ENCODE peak calls at places on chromosomes 4 and X, in eight cellular contexts. M, A, F, V, P, O, R and B are unnamed samples.

GRCh38 chrX:6238576-6238975 is 9.9 kb upstream of the NLGN4X start:
- DNase-seq in M (no peak), A (no peak), F (no peak), V (no peak), P (peak), O (no peak), R (no peak), B (no peak)

GRCh38 chrX:49203536-49203935 is 3.5 kb upstream of the SYP start:
- DNase-seq in M (no peak), A (no peak), F (no peak), V (no peak), P (no peak), O (no peak), R (no peak), B (no peak)

GRCh38 chr4:151687021-151687640 is 73.7 kb downstream of the GATB start:
- DNase-seq in M (no peak), A (no peak), F (no peak), V (no peak), P (peak), O (no peak), R (no peak), B (no peak)

GRCh38 chr4:155474758-155475157 is 98.0 kb upstream of the MAP9 start:
- DNase-seq in M (no peak), A (no peak), F (no peak), V (no peak), P (no peak), O (no peak), R (no peak), B (no peak)

GRCh38 chr4:3524920-3525319 is 7.3 kb downstream of the LRPAP1 start:
- DNase-seq in M (no peak), A (no peak), F (no peak), V (no peak), P (no peak), O (no peak), R (no peak), B (no peak)

GRCh38 chrX:139563251-139563650 is 32.7 kb downstream of the F9 start:
- DNase-seq in M (no peak), A (no peak), F (no peak), V (no peak), P (peak), O (no peak), R (no peak), B (no peak)

GRCh38 chr4:180947421-180947820 is 1295.8 kb upstream of the TENM3 start:
- DNase-seq in M (no peak), A (no peak), F (no peak), V (no peak), P (peak), O (no peak), R (no peak), B (no peak)

GRCh38 chr4:146073517-146073916 is 102.0 kb upstream of the LSM6 start:
- DNase-seq in M (no peak), A (no peak), F (no peak), V (no peak), P (no peak), O (no peak), R (no peak), B (no peak)

GRCh38 chr4:123278755-123279154 is 117.8 kb upstream of the SPRY1 start:
- DNase-seq in M (no peak), A (peak), F (no peak), V (no peak), P (no peak), O (no peak), R (no peak), B (no peak)

GRCh38 chrX:106401965-106402559 is 209.7 kb upstream of the RADX start:
- DNase-seq in M (no peak), A (no peak), F (no peak), V (no peak), P (no peak), O (peak), R (no peak), B (no peak)

GRCh38 chr4:5784960-5785611 is 74.1 kb downstream of the EVC start:
- DNase-seq in M (no peak), A (peak), F (no peak), V (no peak), P (no peak), O (no peak), R (no peak), B (no peak)

GRCh38 chr4:13160906-13161305 is 323.2 kb downstream of the RAB28 start:
- DNase-seq in M (no peak), A (no peak), F (no peak), V (no peak), P (peak), O (no peak), R (no peak), B (no peak)

GRCh38 chrX:101411984-101412383 is 4.0 kb downstream of the HNRNPH2 start:
- DNase-seq in M (no peak), A (no peak), F (no peak), V (no peak), P (no peak), O (no peak), R (no peak), B (no peak)

GRCh38 chr4:154313004-154313587 is 178.5 kb downstream of the DCHS2 start:
- DNase-seq in M (no peak), A (no peak), F (no peak), V (no peak), P (no peak), O (no peak), R (no peak), B (no peak)

GRCh38 chr4:41590591-41590990 is 52.6 kb downstream of the LIMCH1 start:
- DNase-seq in M (no peak), A (no peak), F (no peak), V (no peak), P (no peak), O (no peak), R (no peak), B (no peak)

GRCh38 chrX:70030242-70030823 is 19.4 kb downstream of the AWAT2 start:
- DNase-seq in M (no peak), A (peak), F (peak), V (peak), P (peak), O (peak), R (peak), B (peak)

GRCh38 chr4:133775881-133776280 is 425.7 kb downstream of the PABPC4L start:
- DNase-seq in M (no peak), A (peak), F (no peak), V (no peak), P (peak), O (no peak), R (no peak), B (no peak)

GRCh38 chr4:186946682-186947294 is 223.1 kb upstream of the FAT1 start:
- DNase-seq in M (no peak), A (no peak), F (no peak), V (no peak), P (peak), O (peak), R (no peak), B (peak)

GRCh38 chr4:146061610-146062324 is 113.8 kb upstream of the LSM6 start:
- DNase-seq in M (no peak), A (no peak), F (no peak), V (no peak), P (no peak), O (no peak), R (no peak), B (no peak)

GRCh38 chrX:118552501-118552900 is 56.9 kb downstream of the DOCK11 start:
- DNase-seq in M (no peak), A (peak), F (no peak), V (no peak), P (peak), O (no peak), R (no peak), B (no peak)

DNA sequence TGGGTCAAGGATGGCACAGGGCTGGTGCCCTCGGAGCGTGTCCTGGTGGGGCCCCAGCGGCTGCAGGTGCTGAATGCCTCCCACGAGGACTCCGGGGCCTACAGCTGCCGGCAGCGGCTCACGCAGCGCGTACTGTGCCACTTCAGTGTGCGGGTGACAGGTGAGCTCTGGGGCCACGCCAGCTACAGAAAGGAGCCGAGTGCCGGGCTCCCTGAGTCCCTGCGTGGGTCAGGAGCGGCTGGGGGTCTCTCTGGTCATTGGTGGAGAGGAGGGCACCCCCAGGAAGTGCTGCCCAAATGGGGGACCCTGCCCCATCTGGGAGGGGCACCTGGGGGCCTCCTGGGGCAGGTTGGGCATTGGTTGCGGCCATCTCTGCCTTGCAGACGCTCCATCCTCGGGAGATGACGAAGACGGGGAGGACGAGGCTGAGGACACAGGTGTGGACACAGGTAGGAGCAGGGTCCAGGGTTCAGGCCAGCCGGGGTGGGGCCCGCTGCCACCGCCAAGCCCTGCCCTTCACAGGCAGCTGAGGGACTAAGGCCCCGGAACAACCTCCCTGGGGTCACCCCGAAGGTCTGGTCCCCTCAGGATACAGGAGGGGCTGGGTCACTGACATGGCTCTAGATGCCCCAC is 6.4 kb downstream of the FGFR3 start:
- DNase-seq in M (no peak), A (no peak), F (no peak), V (no peak), P (no peak), O (peak), R (no peak), B (no peak)
- TF ChIP-seq CTCF in M (no peak), A (no peak), F (no peak), V (no peak), P (no peak), O (no peak), R (no peak), B (no peak)

GRCh38 chr4:74535471-74535870 is 90.5 kb downstream of the AREG start:
- DNase-seq in M (no peak), A (no peak), F (no peak), V (no peak), P (no peak), O (peak), R (no peak), B (no peak)

GRCh38 chr4:74537459-74537858 is 92.5 kb downstream of the AREG start:
- DNase-seq in M (no peak), A (no peak), F (no peak), V (no peak), P (no peak), O (no peak), R (no peak), B (no peak)

GRCh38 chr4:74534936-74535335 is 90.0 kb downstream of the AREG start:
- DNase-seq in M (no peak), A (peak), F (no peak), V (no peak), P (no peak), O (peak), R (no peak), B (no peak)

GRCh38 chr4:74534121-74534520 is 89.2 kb downstream of the AREG start:
- DNase-seq in M (no peak), A (no peak), F (no peak), V (no peak), P (no peak), O (peak), R (no peak), B (no peak)

DNA sequence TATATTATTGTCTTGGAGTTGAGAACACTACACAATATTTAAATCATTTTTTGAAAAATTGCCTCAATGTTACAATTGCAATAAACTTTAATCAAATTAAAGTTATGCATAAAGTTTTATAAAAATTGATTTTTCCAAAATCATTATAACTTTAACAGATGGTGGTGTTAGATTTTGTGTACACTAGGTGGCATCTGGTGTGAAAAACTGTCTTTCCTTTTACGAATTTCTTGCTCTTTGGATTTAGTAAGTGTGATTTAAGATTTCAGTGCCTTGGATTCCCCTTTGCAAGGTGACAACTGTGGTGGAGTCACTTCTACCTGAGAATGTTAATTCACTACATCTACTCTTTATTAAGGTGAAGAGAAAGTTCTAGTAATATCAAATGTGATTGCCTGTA is 91.6 kb downstream of the AREG start:
- DNase-seq in M (no peak), A (no peak), F (no peak), V (no peak), P (no peak), O (no peak), R (no peak), B (no peak)
- TF ChIP-seq CTCF in M (no peak), A (peak), F (no peak), V (peak), P (no peak), O (no peak), R (peak), B (peak)

GRCh38 chr4:81355136-81355535 is 116.6 kb downstream of the RASGEF1B start:
- DNase-seq in M (no peak), A (no peak), F (no peak), V (no peak), P (no peak), O (no peak), R (no peak), B (no peak)

GRCh38 chr4:81352476-81352875 is 119.2 kb downstream of the RASGEF1B start:
- DNase-seq in M (no peak), A (peak), F (no peak), V (no peak), P (peak), O (no peak), R (no peak), B (no peak)

GRCh38 chr4:81346719-81347118 is 125.0 kb downstream of the RASGEF1B start:
- DNase-seq in M (no peak), A (no peak), F (no peak), V (no peak), P (no peak), O (peak), R (no peak), B (no peak)

GRCh38 chr4:81353861-81354260 is 117.8 kb downstream of the RASGEF1B start:
- DNase-seq in M (no peak), A (peak), F (no peak), V (no peak), P (peak), O (no peak), R (no peak), B (no peak)

DNA sequence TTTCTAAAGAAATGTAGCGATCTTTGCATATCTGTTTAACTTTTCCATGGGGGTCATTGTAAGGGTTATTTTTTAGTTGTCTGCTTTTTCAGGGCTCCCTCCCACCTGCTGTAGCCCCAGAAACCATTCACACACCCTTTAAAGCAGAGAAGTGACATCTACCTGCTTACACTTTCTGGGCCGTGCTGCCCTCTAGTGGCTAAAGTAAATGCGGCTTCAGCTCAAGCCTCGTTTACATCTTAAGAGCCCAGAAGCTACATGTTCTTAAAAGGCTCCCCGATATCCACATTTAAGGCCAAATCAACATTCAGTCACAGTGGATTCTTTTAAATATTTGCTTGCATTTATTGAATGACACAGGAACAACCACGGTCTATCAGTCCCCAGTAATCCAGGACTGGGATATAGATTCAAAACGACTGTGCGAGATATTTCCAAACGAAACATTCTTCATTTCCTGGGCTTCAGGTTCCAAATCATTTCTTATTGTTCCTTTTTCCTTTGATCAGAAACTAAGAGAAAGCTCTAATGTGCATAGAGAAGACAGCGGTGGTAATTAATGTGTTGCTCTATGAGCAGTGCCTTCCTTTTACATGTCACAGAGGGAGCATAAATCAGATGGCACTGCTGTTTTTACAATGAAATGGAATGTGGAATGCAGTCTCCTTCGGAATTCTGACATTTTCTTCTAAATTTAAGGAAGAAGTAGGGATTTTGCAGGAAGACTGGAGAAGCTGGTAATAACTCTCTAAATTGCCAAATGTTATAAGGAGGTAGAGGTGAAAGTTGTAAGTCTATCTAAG is 119.9 kb downstream of the RASGEF1B start:
- DNase-seq in M (peak), A (peak), F (peak), V (peak), P (peak), O (peak), R (peak), B (peak)
- TF ChIP-seq CTCF in M (no peak), A (peak), F (peak), V (peak), P (peak), O (peak), R (peak), B (peak)

GRCh38 chr4:159150380-159150779 is 47.5 kb downstream of the RAPGEF2 start:
- DNase-seq in M (no peak), A (no peak), F (no peak), V (no peak), P (no peak), O (no peak), R (no peak), B (no peak)
- TF ChIP-seq CTCF in M (no peak), A (no peak), F (no peak), V (no peak), P (no peak), O (no peak), R (no peak), B (no peak)

DNA sequence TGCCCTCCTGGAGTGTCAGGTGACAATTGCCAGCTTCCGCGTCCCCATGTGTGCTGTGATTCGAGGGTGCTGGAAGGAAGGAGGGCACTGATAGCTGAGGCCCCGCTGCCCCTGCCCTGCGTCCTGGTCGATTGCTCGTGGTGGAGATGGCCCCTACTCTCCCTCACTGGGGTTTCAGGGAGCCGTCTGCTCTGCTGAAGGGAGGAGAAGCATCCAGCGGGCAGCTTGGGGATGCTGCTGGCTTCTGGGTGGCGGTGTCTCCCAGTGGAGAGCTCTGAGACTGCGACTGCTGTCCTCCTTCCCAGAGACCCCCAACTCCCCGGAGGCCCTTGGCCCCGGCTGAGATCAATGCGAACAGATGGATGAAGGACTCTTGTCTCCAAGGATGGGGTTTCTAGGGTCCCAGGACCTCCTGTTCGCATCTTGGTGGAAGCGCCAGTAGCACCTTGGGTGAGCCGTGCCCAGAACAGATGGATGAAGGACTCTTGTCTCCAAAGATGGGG is 98.6 kb downstream of the PSAPL1 start:
- DNase-seq in M (no peak), A (no peak), F (no peak), V (no peak), P (no peak), O (no peak), R (no peak), B (no peak)
- TF ChIP-seq CTCF in M (no peak), A (no peak), F (no peak), V (no peak), P (no peak), O (no peak), R (no peak), B (peak)

GRCh38 chr4:61541474-61541873 is 341.3 kb downstream of the ADGRL3 start:
- DNase-seq in M (no peak), A (no peak), F (no peak), V (no peak), P (no peak), O (no peak), R (no peak), B (no peak)
- TF ChIP-seq CTCF in M (no peak), A (no peak), F (no peak), V (peak), P (no peak), O (no peak), R (no peak), B (no peak)